ENCODE peak calls at places on chromosome 1, in five cellular contexts. One of them, this sample, is unnamed.
A peak's percentile ranks its signal among the peaks of the same experiment; 100 is the strongest.

GRCh38 chr1:73635021-73635420 is 563.0 kb downstream of the LRRIQ3 start:
- DNase-seq in IMR-90: no peak
- DNase-seq in AG04450: no peak
- DNase-seq in mesenchymal stem cell: peak; percentile 1
- DNase-seq in GM12864: no peak
- DNase-seq in this sample: no peak

GRCh38 chr1:186806477-186806876 is 22.3 kb upstream of the PLA2G4A start:
- DNase-seq in mesenchymal stem cell: peak; percentile 59
- DNase-seq in GM12864: no peak
- DNase-seq in IMR-90: peak; percentile 24
- DNase-seq in AG04450: no peak
- DNase-seq in this sample: no peak

GRCh38 chr1:7656821-7657220 is 114.3 kb upstream of the VAMP3 start:
- DNase-seq in mesenchymal stem cell: no peak
- DNase-seq in GM12864: no peak
- DNase-seq in IMR-90: no peak
- DNase-seq in AG04450: no peak
- DNase-seq in this sample: no peak

GRCh38 chr1:4256351-4256750 is 356.3 kb upstream of the C1orf174 start:
- DNase-seq in GM12864: no peak
- DNase-seq in mesenchymal stem cell: no peak
- DNase-seq in AG04450: no peak
- DNase-seq in IMR-90: no peak
- DNase-seq in this sample: no peak

GRCh38 chr1:6052543-6053205 is 7.0 kb downstream of the KCNAB2 start:
- DNase-seq in mesenchymal stem cell: peak; percentile 66
- DNase-seq in AG04450: peak; percentile 36
- DNase-seq in GM12864: no peak
- DNase-seq in IMR-90: peak; percentile 68
- DNase-seq in this sample: peak; percentile 74

GRCh38 chr1:198610362-198610761 is 28.5 kb upstream of the PTPRC start:
- DNase-seq in mesenchymal stem cell: no peak
- DNase-seq in IMR-90: no peak
- DNase-seq in GM12864: no peak
- DNase-seq in AG04450: no peak
- DNase-seq in this sample: no peak

GRCh38 chr1:2934642-2935081 is 86.6 kb upstream of the ACTRT2 start:
- DNase-seq in GM12864: no peak
- DNase-seq in AG04450: no peak
- DNase-seq in mesenchymal stem cell: no peak
- DNase-seq in IMR-90: no peak
- DNase-seq in this sample: no peak

GRCh38 chr1:205812271-205812877 is 624 bp downstream of the SLC41A1 start:
- DNase-seq in IMR-90: peak; percentile 13
- DNase-seq in mesenchymal stem cell: peak; percentile 55
- DNase-seq in GM12864: no peak
- DNase-seq in AG04450: no peak
- DNase-seq in this sample: peak; percentile 22

GRCh38 chr1:194268839-194269238 is 1082.4 kb upstream of the B3GALT2 start:
- DNase-seq in IMR-90: peak; percentile 54
- DNase-seq in GM12864: no peak
- DNase-seq in mesenchymal stem cell: peak; percentile 9
- DNase-seq in AG04450: peak; percentile 3
- DNase-seq in this sample: no peak

GRCh38 chr1:115712911-115713609 is 55.5 kb downstream of the CASQ2 start:
- DNase-seq in AG04450: no peak
- DNase-seq in mesenchymal stem cell: no peak
- DNase-seq in IMR-90: no peak
- DNase-seq in GM12864: no peak
- DNase-seq in this sample: no peak

GRCh38 chr1:211684791-211685190 is 9.4 kb upstream of the NEK2 start:
- DNase-seq in IMR-90: peak; percentile 41
- DNase-seq in AG04450: peak; percentile 10
- DNase-seq in mesenchymal stem cell: peak; percentile 35
- DNase-seq in GM12864: no peak
- DNase-seq in this sample: no peak

GRCh38 chr1:66175107-66175506 is 358.8 kb upstream of the SGIP1 start:
- DNase-seq in IMR-90: no peak
- DNase-seq in mesenchymal stem cell: no peak
- DNase-seq in AG04450: no peak
- DNase-seq in GM12864: no peak
- DNase-seq in this sample: no peak

GRCh38 chr1:114695430-114696093 is at the start of gene AMPD1:
- DNase-seq in GM12864: no peak
- DNase-seq in mesenchymal stem cell: peak; percentile 29
- DNase-seq in IMR-90: peak; percentile 40
- DNase-seq in AG04450: no peak
- DNase-seq in this sample: no peak

GRCh38 chr1:236150291-236150940 is 8.1 kb downstream of the GPR137B start:
- DNase-seq in GM12864: no peak
- DNase-seq in mesenchymal stem cell: no peak
- DNase-seq in IMR-90: no peak
- DNase-seq in AG04450: no peak
- DNase-seq in this sample: no peak

GRCh38 chr1:235401251-235401650 is 34.0 kb downstream of the TBCE start:
- DNase-seq in AG04450: no peak
- DNase-seq in IMR-90: no peak
- DNase-seq in mesenchymal stem cell: no peak
- DNase-seq in GM12864: no peak
- DNase-seq in this sample: peak; percentile 30

GRCh38 chr1:119954476-119955422 is 58.4 kb upstream of the ADAM30 start:
- DNase-seq in GM12864: no peak
- DNase-seq in AG04450: no peak
- DNase-seq in IMR-90: no peak
- DNase-seq in mesenchymal stem cell: no peak
- DNase-seq in this sample: no peak

GRCh38 chr1:42935313-42935624 is 23.4 kb downstream of the SLC2A1 start:
- DNase-seq in mesenchymal stem cell: no peak
- DNase-seq in IMR-90: no peak
- DNase-seq in GM12864: no peak
- DNase-seq in AG04450: no peak
- DNase-seq in this sample: no peak

GRCh38 chr1:93905734-93906133 is 3.5 kb downstream of the GCLM start:
- DNase-seq in mesenchymal stem cell: peak; percentile 63
- DNase-seq in IMR-90: peak; percentile 62
- DNase-seq in AG04450: no peak
- DNase-seq in GM12864: no peak
- DNase-seq in this sample: no peak

GRCh38 chr1:26278303-26278702 is 1.6 kb upstream of the SH3BGRL3 start:
- DNase-seq in AG04450: no peak
- DNase-seq in GM12864: no peak
- DNase-seq in IMR-90: peak; percentile 77
- DNase-seq in mesenchymal stem cell: peak; percentile 83
- DNase-seq in this sample: peak; percentile 76

GRCh38 chr1:218945050-218945449 is 228.6 kb upstream of the LYPLAL1 start:
- DNase-seq in GM12864: no peak
- DNase-seq in mesenchymal stem cell: no peak
- DNase-seq in AG04450: no peak
- DNase-seq in IMR-90: peak; percentile 36
- DNase-seq in this sample: peak; percentile 48

GRCh38 chr1:185441608-185442007 is 124.6 kb upstream of the IVNS1ABP start:
- DNase-seq in AG04450: peak; percentile 23
- DNase-seq in GM12864: no peak
- DNase-seq in IMR-90: peak; percentile 74
- DNase-seq in mesenchymal stem cell: peak; percentile 67
- DNase-seq in this sample: peak; percentile 83

GRCh38 chr1:169103002-169103401 is 3.5 kb upstream of the ATP1B1 start:
- DNase-seq in AG04450: no peak
- DNase-seq in GM12864: no peak
- DNase-seq in mesenchymal stem cell: no peak
- DNase-seq in IMR-90: no peak
- DNase-seq in this sample: no peak

GRCh38 chr1:22275626-22276395 is 132.9 kb upstream of the WNT4 start:
- DNase-seq in IMR-90: peak; percentile 49
- DNase-seq in AG04450: peak; percentile 10
- DNase-seq in GM12864: no peak
- DNase-seq in mesenchymal stem cell: peak; percentile 64
- DNase-seq in this sample: peak; percentile 45

GRCh38 chr1:212234431-212235298 is 50.5 kb upstream of the PPP2R5A start:
- DNase-seq in GM12864: no peak
- DNase-seq in mesenchymal stem cell: peak; percentile 96
- DNase-seq in AG04450: peak; percentile 81
- DNase-seq in IMR-90: peak; percentile 98
- DNase-seq in this sample: peak; percentile 95

GRCh38 chr1:54186056-54186455 is 13.8 kb downstream of the CYB5RL start:
- DNase-seq in IMR-90: no peak
- DNase-seq in AG04450: no peak
- DNase-seq in mesenchymal stem cell: no peak
- DNase-seq in GM12864: no peak
- DNase-seq in this sample: no peak

GRCh38 chr1:112711041-112711440 is 4.1 kb downstream of the PPM1J start:
- DNase-seq in IMR-90: no peak
- DNase-seq in mesenchymal stem cell: no peak
- DNase-seq in GM12864: no peak
- DNase-seq in AG04450: no peak
- DNase-seq in this sample: no peak

GRCh38 chr1:78079580-78079979 is 33.8 kb downstream of the GIPC2 start:
- DNase-seq in IMR-90: peak; percentile 37
- DNase-seq in mesenchymal stem cell: peak; percentile 31
- DNase-seq in AG04450: no peak
- DNase-seq in GM12864: no peak
- DNase-seq in this sample: peak; percentile 58

GRCh38 chr1:119613769-119614358 is 34.2 kb downstream of the ZNF697 start:
- DNase-seq in mesenchymal stem cell: peak; percentile 86
- DNase-seq in AG04450: peak; percentile 75
- DNase-seq in GM12864: peak; percentile 73
- DNase-seq in IMR-90: peak; percentile 83
- DNase-seq in this sample: peak; percentile 82

DNA sequence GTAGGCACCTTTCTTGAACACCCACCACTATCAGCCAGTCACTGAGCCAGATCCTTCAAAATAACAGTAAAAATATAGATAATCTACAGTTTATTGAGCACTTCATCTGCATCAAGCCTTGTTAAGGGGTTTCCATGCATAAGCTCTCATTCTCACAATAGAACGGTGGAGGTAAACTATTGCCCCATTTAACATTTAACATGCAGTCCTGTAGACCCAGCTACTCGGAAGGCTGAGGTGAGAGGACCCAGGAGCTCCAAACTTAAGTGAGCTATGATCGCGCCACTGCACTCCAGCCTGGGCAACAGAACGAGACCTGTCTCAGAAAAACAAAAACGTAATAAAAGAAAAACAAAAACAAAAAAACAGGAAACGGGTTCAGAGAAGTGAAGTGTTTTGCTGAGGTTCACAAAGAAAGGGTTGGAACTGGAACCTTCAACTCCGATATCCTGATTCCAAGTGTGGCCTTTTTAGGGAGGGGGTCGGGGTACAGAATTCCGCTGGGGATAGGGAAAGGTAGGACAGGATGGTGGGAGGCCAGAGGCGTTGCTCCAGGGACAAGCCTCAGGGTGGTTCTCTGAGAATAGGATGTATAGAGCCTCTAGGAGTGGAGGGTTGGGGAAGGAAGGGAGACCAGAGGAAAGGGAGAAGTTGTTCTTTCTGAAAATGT is 11.6 kb upstream of the SESN2 start:
- DNase-seq in IMR-90: no peak
- DNase-seq in GM12864: no peak
- DNase-seq in mesenchymal stem cell: no peak
- DNase-seq in AG04450: no peak
- DNase-seq in this sample: no peak
- H3K4me3 ChIP-seq in IMR-90: peak overlapping the region; percentile 17
- H3K4me3 ChIP-seq in GM12864: peak overlapping the region; percentile 39
- H3K4me3 ChIP-seq in mesenchymal stem cell: peak overlapping the region; percentile 43
- H3K4me3 ChIP-seq in AG04450: peak overlapping the region; percentile 3
- H3K4me3 ChIP-seq in this sample: peak overlapping the region; percentile 25

GRCh38 chr1:160093624-160094290 is 4.7 kb downstream of the IGSF8 start:
- DNase-seq in GM12864: no peak
- DNase-seq in AG04450: no peak
- DNase-seq in IMR-90: no peak
- DNase-seq in mesenchymal stem cell: no peak
- DNase-seq in this sample: no peak

GRCh38 chr1:160094291-160094625 is 4.2 kb downstream of the IGSF8 start:
- DNase-seq in mesenchymal stem cell: no peak
- DNase-seq in AG04450: no peak
- DNase-seq in GM12864: no peak
- DNase-seq in IMR-90: no peak
- DNase-seq in this sample: no peak

GRCh38 chr1:160096491-160097116 is 1.8 kb downstream of the IGSF8 start:
- DNase-seq in GM12864: no peak
- DNase-seq in mesenchymal stem cell: peak; percentile 82
- DNase-seq in AG04450: no peak
- DNase-seq in IMR-90: peak; percentile 52
- DNase-seq in this sample: no peak

GRCh38 chr1:160094806-160095205 is 3.6 kb downstream of the IGSF8 start:
- DNase-seq in AG04450: no peak
- DNase-seq in mesenchymal stem cell: no peak
- DNase-seq in IMR-90: no peak
- DNase-seq in GM12864: no peak
- DNase-seq in this sample: no peak

GRCh38 chr1:160095382-160096105 is 2.9 kb downstream of the IGSF8 start:
- DNase-seq in AG04450: no peak
- DNase-seq in mesenchymal stem cell: no peak
- DNase-seq in GM12864: no peak
- DNase-seq in IMR-90: no peak
- DNase-seq in this sample: no peak
- H3K4me3 ChIP-seq in AG04450: no peak overlapping the region
- H3K4me3 ChIP-seq in mesenchymal stem cell: no peak overlapping the region
- H3K4me3 ChIP-seq in GM12864: no peak overlapping the region
- H3K4me3 ChIP-seq in IMR-90: no peak overlapping the region
- H3K4me3 ChIP-seq in this sample: no peak overlapping the region

DNA sequence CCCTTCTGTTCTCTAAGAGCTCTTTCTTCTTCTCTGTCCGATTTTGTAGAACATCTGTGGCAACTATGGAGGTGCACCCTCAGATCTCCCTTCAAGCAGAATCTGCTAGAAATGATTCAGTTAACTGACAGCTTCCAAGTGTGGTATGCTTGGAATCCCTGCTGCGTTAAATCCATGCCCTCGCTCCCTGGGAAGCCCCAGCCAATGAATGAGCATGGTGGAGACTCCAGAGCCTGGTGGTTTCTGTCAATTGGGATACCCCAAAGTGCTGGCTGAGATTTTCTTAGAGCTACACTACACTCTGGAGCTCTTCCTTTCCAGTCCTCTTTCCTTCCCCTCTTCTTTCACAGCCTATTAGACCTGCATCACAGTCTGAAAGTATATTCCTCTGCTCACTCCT is 116.3 kb upstream of the C1orf21 start:
- DNase-seq in mesenchymal stem cell: peak; percentile 12
- DNase-seq in GM12864: no peak
- DNase-seq in AG04450: no peak
- DNase-seq in IMR-90: peak; percentile 20
- DNase-seq in this sample: no peak
- H3K4me3 ChIP-seq in mesenchymal stem cell: no peak overlapping the region
- H3K4me3 ChIP-seq in GM12864: no peak overlapping the region
- H3K4me3 ChIP-seq in AG04450: no peak overlapping the region
- H3K4me3 ChIP-seq in IMR-90: no peak overlapping the region
- H3K4me3 ChIP-seq in this sample: no peak overlapping the region

DNA sequence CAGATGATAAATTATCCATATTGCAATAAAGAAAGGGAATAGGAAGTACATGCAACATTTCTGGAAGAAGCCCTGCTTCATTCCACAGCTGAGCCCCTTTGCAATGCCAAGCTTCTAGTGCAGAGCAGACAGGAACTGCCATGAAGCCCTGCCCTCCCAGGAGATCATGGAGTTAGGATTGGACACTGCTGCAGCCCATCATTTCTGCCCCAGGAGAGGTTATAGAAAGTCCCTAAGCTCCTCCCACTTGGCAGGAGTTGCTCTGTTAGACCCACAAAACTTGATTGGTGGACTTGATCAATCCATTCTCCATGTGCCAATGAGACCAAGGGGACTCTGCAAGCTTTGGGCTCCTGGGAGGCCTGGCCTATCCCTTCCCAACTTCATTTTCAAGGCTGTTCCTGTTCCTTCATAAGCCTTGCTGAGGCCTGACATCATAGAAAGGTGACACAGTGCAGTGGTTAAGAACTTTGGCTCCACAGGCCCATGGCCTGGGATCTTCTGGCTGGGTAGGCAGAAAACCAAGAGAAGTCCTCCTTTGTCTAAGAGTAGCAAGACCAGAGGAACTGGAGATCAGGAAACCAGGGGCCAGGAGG is 1.3 kb upstream of the LAPTM5 start:
- DNase-seq in IMR-90: no peak
- DNase-seq in GM12864: peak; percentile 78
- DNase-seq in AG04450: no peak
- DNase-seq in mesenchymal stem cell: peak; percentile 37
- DNase-seq in this sample: no peak
- H3K4me3 ChIP-seq in IMR-90: no peak overlapping the region
- H3K4me3 ChIP-seq in GM12864: peak overlapping the region; percentile 92
- H3K4me3 ChIP-seq in AG04450: no peak overlapping the region
- H3K4me3 ChIP-seq in mesenchymal stem cell: no peak overlapping the region
- H3K4me3 ChIP-seq in this sample: no peak overlapping the region